ENCODE peak calls at places on chromosome 6, in eight cellular contexts. Y is T-helper 2 cell, U is A549, O is NCI-H446 treated with DMSO at 0.1 percent for 48 hours, F is HT-29, Z is substantia nigra, Q is T-helper 22 cell, K is natural killer cell. J is an unnamed sample.

GRCh38 chr6:72953901-72954494 is 271.3 kb downstream of the KHDC1L start:
- DNase-seq in F (no peak), K (no peak), Y (no peak), Q (no peak), U (no peak), Z (no peak), O (no peak), J (no peak)

GRCh38 chr6:137692806-137693205 is 174.3 kb upstream of the TNFAIP3 start:
- DNase-seq in F (no peak), Y (no peak), U (peak), Z (no peak), K (no peak), Q (no peak), O (no peak), J (no peak)

GRCh38 chr6:39330057-39330456 is 7.6 kb upstream of the KCNK16 start:
- DNase-seq in K (no peak), Y (no peak), Q (no peak), U (no peak), F (no peak), O (no peak), Z (no peak), J (no peak)

GRCh38 chr6:125819927-125820326 is 29.2 kb downstream of the NCOA7 start:
- DNase-seq in Q (no peak), Z (no peak), Y (no peak), K (no peak), U (no peak), F (no peak), O (no peak), J (no peak)

GRCh38 chr6:7175463-7175862 is 67.7 kb downstream of the RREB1 start:
- DNase-seq in Y (no peak), K (no peak), F (no peak), Q (no peak), O (no peak), U (no peak), Z (no peak), J (no peak)

GRCh38 chr6:105592329-105592728 is 189.4 kb upstream of the PREP start:
- DNase-seq in F (peak), Z (no peak), O (no peak), Q (no peak), Y (no peak), K (no peak), U (peak), J (no peak)

GRCh38 chr6:43695078-43695966 is 7.7 kb upstream of the MRPS18A start:
- DNase-seq in U (no peak), Q (no peak), O (peak), F (peak), Z (no peak), Y (no peak), K (no peak), J (peak)

GRCh38 chr6:127458190-127458589 is 999 bp downstream of the KIAA0408 start:
- DNase-seq in F (no peak), Q (no peak), Y (no peak), U (no peak), Z (no peak), K (no peak), O (no peak), J (no peak)

GRCh38 chr6:148761532-148761951 is 14.7 kb downstream of the UST start:
- DNase-seq in U (no peak), Y (peak), Z (no peak), O (no peak), Q (peak), K (peak), F (no peak), J (no peak)

GRCh38 chr6:33521790-33522091 is 58.3 kb downstream of the BAK1 start:
- DNase-seq in U (no peak), O (no peak), K (no peak), Z (no peak), Q (no peak), F (no peak), Y (no peak), J (no peak)

GRCh38 chr6:39560915-39561314 is 164.3 kb downstream of the KIF6 start:
- DNase-seq in F (no peak), U (no peak), K (no peak), O (no peak), Z (no peak), Q (no peak), Y (no peak), J (no peak)

GRCh38 chr6:11536795-11537194 is 754 bp upstream of the TMEM170B start:
- DNase-seq in Q (no peak), K (no peak), O (no peak), Z (no peak), Y (no peak), U (no peak), F (peak), J (no peak)

GRCh38 chr6:124073021-124073420 is 269.4 kb downstream of the NKAIN2 start:
- DNase-seq in F (no peak), Y (no peak), Q (no peak), K (no peak), Z (no peak), O (no peak), U (no peak), J (no peak)

GRCh38 chr6:85464260-85464644 is 14.4 kb downstream of the NT5E start:
- DNase-seq in Z (no peak), F (peak), K (no peak), Y (no peak), Q (no peak), U (peak), O (no peak), J (no peak)

GRCh38 chr6:9250852-9251251 is 815.5 kb upstream of the SLC35B3 start:
- DNase-seq in Y (no peak), F (peak), Q (no peak), U (peak), K (no peak), O (no peak), Z (no peak), J (peak)

GRCh38 chr6:136123464-136123863 is 126.6 kb downstream of the MTFR2 start:
- DNase-seq in F (peak), O (no peak), Y (no peak), U (no peak), K (no peak), Z (no peak), Q (no peak), J (no peak)

GRCh38 chr6:37535701-37536461 is 36.2 kb upstream of the CCDC167 start:
- DNase-seq in O (no peak), F (no peak), Y (no peak), Z (no peak), U (no peak), Q (no peak), K (no peak), J (no peak)

GRCh38 chr6:72855471-72855870 is 233.6 kb downstream of the KCNQ5 start:
- DNase-seq in K (no peak), O (no peak), Z (no peak), Q (no peak), F (no peak), Y (no peak), U (no peak), J (no peak)

GRCh38 chr6:108120311-108120710 is 45.5 kb upstream of the NR2E1 start:
- DNase-seq in F (no peak), Q (no peak), U (no peak), K (no peak), Z (no peak), O (no peak), Y (no peak), J (no peak)

GRCh38 chr6:142932788-142933362 is 12.1 kb downstream of the HIVEP2 start:
- DNase-seq in Q (no peak), F (no peak), Z (no peak), U (no peak), K (no peak), O (no peak), Y (no peak), J (no peak)

GRCh38 chr6:99637629-99638028 is 31.0 kb downstream of the PRDM13 start:
- DNase-seq in Y (no peak), Q (no peak), Z (no peak), O (no peak), F (no peak), U (no peak), K (no peak), J (no peak)

GRCh38 chr6:26126394-26127221 is 39.4 kb downstream of the HFE start:
- DNase-seq in F (peak), Z (no peak), O (no peak), Q (no peak), U (no peak), K (no peak), Y (no peak), J (no peak)

GRCh38 chr6:139133272-139133671 is 1.6 kb upstream of the HECA start:
- DNase-seq in Z (no peak), Y (no peak), F (no peak), Q (no peak), O (no peak), U (no peak), K (no peak), J (no peak)

GRCh38 chr6:29676981-29677601 is 3.9 kb downstream of the ZFP57 start:
- DNase-seq in Z (no peak), Y (no peak), K (no peak), Q (no peak), O (no peak), U (peak), F (peak), J (no peak)

GRCh38 chr6:149723262-149723661 is 5.4 kb upstream of the LATS1 start:
- DNase-seq in Z (no peak), O (no peak), Y (no peak), K (no peak), F (no peak), U (no peak), Q (no peak), J (no peak)

GRCh38 chr6:52735071-52735470 is 28.2 kb downstream of the GSTA2 start:
- DNase-seq in Z (no peak), K (no peak), O (no peak), Y (no peak), U (no peak), Q (no peak), F (no peak), J (no peak)

GRCh38 chr6:108714774-108715414 is 133.3 kb upstream of the ARMC2 start:
- DNase-seq in F (no peak), K (no peak), Q (no peak), Z (no peak), O (no peak), U (no peak), Y (no peak), J (no peak)

GRCh38 chr6:17381429-17382147 is 11.8 kb upstream of the CAP2 start:
- DNase-seq in F (no peak), O (peak), Y (no peak), U (peak), Q (no peak), Z (no peak), K (no peak), J (no peak)

GRCh38 chr6:160041608-160042007 is 72.7 kb downstream of the IGF2R start:
- DNase-seq in F (no peak), K (no peak), U (no peak), Q (no peak), O (peak), Z (no peak), Y (no peak), J (no peak)

GRCh38 chr6:17589402-17590116 is 10.5 kb upstream of the FAM8A1 start:
- DNase-seq in K (no peak), O (peak), F (peak), Q (no peak), Y (no peak), U (peak), Z (no peak), J (no peak)

GRCh38 chr6:130412556-130413290 is 46.9 kb downstream of the TMEM200A start:
- DNase-seq in Z (no peak), K (no peak), Y (no peak), O (no peak), Q (no peak), U (no peak), F (no peak), J (no peak)

GRCh38 chr6:42724825-42725224 is 2.4 kb upstream of the PRPH2 start:
- DNase-seq in Q (no peak), Z (no peak), U (no peak), O (no peak), Y (no peak), K (no peak), F (no peak), J (no peak)

GRCh38 chr6:170129691-170130171 is 161.1 kb downstream of the DLL1 start:
- DNase-seq in U (no peak), Y (no peak), F (peak), K (no peak), Z (peak), O (no peak), Q (no peak), J (peak)

GRCh38 chr6:134077301-134077700 is 24.9 kb upstream of the SLC2A12 start:
- DNase-seq in O (no peak), K (no peak), Z (no peak), Y (no peak), U (no peak), F (peak), Q (no peak), J (no peak)

GRCh38 chr6:159654483-159655098 is 38.5 kb downstream of the SOD2 start:
- DNase-seq in K (no peak), Z (no peak), O (peak), U (peak), Q (no peak), Y (no peak), F (peak), J (no peak)

GRCh38 chr6:17042422-17043147 is 59.3 kb upstream of the STMND1 start:
- DNase-seq in Z (peak), K (no peak), Q (no peak), O (peak), U (peak), F (peak), Y (no peak), J (no peak)